ENCODE peak calls at places on chromosomes 4 and X, in four cellular contexts. One of them, this sample, is unnamed.

GRCh38 chr4:185874516-185875230 is 62.7 kb upstream of the SORBS2 start:
- DNase-seq in Panc1: no peak
- DNase-seq in K562: no peak
- DNase-seq in HepG2: no peak
- DNase-seq in this sample: no peak

GRCh38 chrX:49309401-49309981 is 6.0 kb downstream of the GAGE10 start:
- DNase-seq in HepG2: no peak
- DNase-seq in K562: no peak
- DNase-seq in Panc1: no peak
- DNase-seq in this sample: no peak

GRCh38 chr4:37763831-37764230 is 62.7 kb upstream of the PGM2 start:
- DNase-seq in Panc1: no peak
- DNase-seq in HepG2: no peak
- DNase-seq in K562: no peak
- DNase-seq in this sample: no peak

GRCh38 chr4:57080781-57081650 is 29.2 kb downstream of the IGFBP7 start:
- DNase-seq in Panc1: peak
- DNase-seq in K562: no peak
- DNase-seq in HepG2: peak
- DNase-seq in this sample: no peak

GRCh38 chr4:137755033-137755471 is 222.8 kb upstream of the PCDH18 start:
- DNase-seq in K562: no peak
- DNase-seq in HepG2: no peak
- DNase-seq in Panc1: no peak
- DNase-seq in this sample: peak

GRCh38 chr4:185071412-185071811 is 53.1 kb downstream of the HELT start:
- DNase-seq in K562: no peak
- DNase-seq in Panc1: no peak
- DNase-seq in HepG2: no peak
- DNase-seq in this sample: no peak

GRCh38 chrX:16892504-16893362 is 22.6 kb upstream of the RBBP7 start:
- DNase-seq in K562: peak
- DNase-seq in Panc1: no peak
- DNase-seq in HepG2: peak
- DNase-seq in this sample: peak

GRCh38 chr4:26116057-26116456 is 202.0 kb downstream of the SMIM20 start:
- DNase-seq in Panc1: no peak
- DNase-seq in K562: no peak
- DNase-seq in HepG2: no peak
- DNase-seq in this sample: no peak

GRCh38 chr4:38162240-38162784 is 202.1 kb downstream of the PTTG2 start:
- DNase-seq in Panc1: no peak
- DNase-seq in K562: no peak
- DNase-seq in HepG2: peak
- DNase-seq in this sample: peak

GRCh38 chr4:1604181-1604705 is 79.9 kb downstream of the FAM53A start:
- DNase-seq in K562: no peak
- DNase-seq in HepG2: no peak
- DNase-seq in Panc1: no peak
- DNase-seq in this sample: no peak

GRCh38 chr4:184104419-184105101 is 113.1 kb downstream of the ENPP6 start:
- DNase-seq in Panc1: no peak
- DNase-seq in K562: no peak
- DNase-seq in HepG2: peak
- DNase-seq in this sample: no peak

GRCh38 chr4:163548481-163549243 is 54.2 kb downstream of the TMA16 start:
- DNase-seq in HepG2: peak
- DNase-seq in K562: peak
- DNase-seq in Panc1: no peak
- DNase-seq in this sample: no peak
- TF ChIP-seq TCF7L2 in HepG2: no peak
- TF ChIP-seq TCF7L2 in K562: no peak
- TF ChIP-seq TCF7L2 in Panc1: no peak
- TF ChIP-seq TCF7L2 in this sample: no peak

GRCh38 chr4:133856736-133857355 is 344.7 kb downstream of the PABPC4L start:
- DNase-seq in Panc1: no peak
- DNase-seq in K562: no peak
- DNase-seq in HepG2: no peak
- DNase-seq in this sample: no peak
- TF ChIP-seq TCF7L2 in Panc1: no peak
- TF ChIP-seq TCF7L2 in K562: no peak
- TF ChIP-seq TCF7L2 in HepG2: no peak
- TF ChIP-seq TCF7L2 in this sample: no peak

GRCh38 chr4:101192244-101192643 is 155.1 kb downstream of the PPP3CA start:
- DNase-seq in K562: no peak
- DNase-seq in Panc1: no peak
- DNase-seq in HepG2: peak
- DNase-seq in this sample: no peak
- TF ChIP-seq TCF7L2 in K562: no peak
- TF ChIP-seq TCF7L2 in Panc1: no peak
- TF ChIP-seq TCF7L2 in HepG2: no peak
- TF ChIP-seq TCF7L2 in this sample: no peak

GRCh38 chr4:88857588-88857987 is 160.0 kb upstream of the NAP1L5 start:
- DNase-seq in HepG2: no peak
- DNase-seq in K562: no peak
- DNase-seq in Panc1: no peak
- DNase-seq in this sample: no peak
- TF ChIP-seq TCF7L2 in HepG2: no peak
- TF ChIP-seq TCF7L2 in K562: no peak
- TF ChIP-seq TCF7L2 in Panc1: no peak
- TF ChIP-seq TCF7L2 in this sample: no peak

GRCh38 chr4:404006-404405 is 66.4 kb downstream of the ZNF141 start:
- DNase-seq in Panc1: no peak
- DNase-seq in K562: no peak
- DNase-seq in HepG2: no peak
- DNase-seq in this sample: no peak
- TF ChIP-seq TCF7L2 in Panc1: no peak
- TF ChIP-seq TCF7L2 in K562: no peak
- TF ChIP-seq TCF7L2 in HepG2: no peak
- TF ChIP-seq TCF7L2 in this sample: no peak

GRCh38 chr4:121484633-121485032 is 103.8 kb upstream of the QRFPR start:
- DNase-seq in HepG2: peak
- DNase-seq in Panc1: peak
- DNase-seq in K562: peak
- DNase-seq in this sample: peak
- TF ChIP-seq TCF7L2 in HepG2: no peak
- TF ChIP-seq TCF7L2 in Panc1: no peak
- TF ChIP-seq TCF7L2 in K562: no peak
- TF ChIP-seq TCF7L2 in this sample: no peak

This sample was measured in HCT116.